ENCODE peak calls at places on chromosomes 11 and 22, in ten cellular contexts. One of them, this sample, is unnamed.
A peak's percentile ranks its signal among the peaks of the same experiment; 100 is the strongest.

GRCh38 chr11:31492320-31492913 is 17.0 kb downstream of the IMMP1L start:
- DNase-seq in CD8-positive, alpha-beta T cell: no peak
- DNase-seq in kidney: no peak
- DNase-seq in dorsolateral prefrontal cortex: no peak
- DNase-seq in RWPE1: no peak
- DNase-seq in OCI-LY7: no peak
- DNase-seq in A549: no peak
- DNase-seq in suprapubic skin: no peak
- DNase-seq in tibial nerve: no peak
- DNase-seq in adrenal gland: no peak
- DNase-seq in this sample: no peak

GRCh38 chr22:47736166-47737034 is 974.0 kb downstream of the TBC1D22A start:
- DNase-seq in CD8-positive, alpha-beta T cell: no peak
- DNase-seq in kidney: peak; percentile 35
- DNase-seq in dorsolateral prefrontal cortex: no peak
- DNase-seq in RWPE1: no peak
- DNase-seq in OCI-LY7: no peak
- DNase-seq in A549: no peak
- DNase-seq in suprapubic skin: no peak
- DNase-seq in tibial nerve: no peak
- DNase-seq in adrenal gland: no peak
- DNase-seq in this sample: no peak

GRCh38 chr22:49966716-49967332 is 6.3 kb downstream of the PIM3 start:
- DNase-seq in CD8-positive, alpha-beta T cell: peak; percentile 32
- DNase-seq in kidney: peak; percentile 89
- DNase-seq in dorsolateral prefrontal cortex: no peak
- DNase-seq in RWPE1: no peak
- DNase-seq in OCI-LY7: no peak
- DNase-seq in A549: no peak
- DNase-seq in suprapubic skin: peak; percentile 86
- DNase-seq in tibial nerve: peak; percentile 51
- DNase-seq in adrenal gland: peak; percentile 76
- DNase-seq in this sample: peak; percentile 79

GRCh38 chr22:50034126-50035081 is 21.8 kb upstream of the IL17REL start:
- DNase-seq in CD8-positive, alpha-beta T cell: no peak
- DNase-seq in kidney: peak; percentile 48
- DNase-seq in dorsolateral prefrontal cortex: no peak
- DNase-seq in RWPE1: no peak
- DNase-seq in OCI-LY7: no peak
- DNase-seq in A549: no peak
- DNase-seq in suprapubic skin: no peak
- DNase-seq in tibial nerve: no peak
- DNase-seq in adrenal gland: no peak
- DNase-seq in this sample: no peak

GRCh38 chr11:125274309-125274708 is 109.8 kb downstream of the PKNOX2 start:
- DNase-seq in CD8-positive, alpha-beta T cell: no peak
- DNase-seq in kidney: no peak
- DNase-seq in dorsolateral prefrontal cortex: no peak
- DNase-seq in RWPE1: no peak
- DNase-seq in OCI-LY7: no peak
- DNase-seq in A549: no peak
- DNase-seq in suprapubic skin: no peak
- DNase-seq in tibial nerve: no peak
- DNase-seq in adrenal gland: no peak
- DNase-seq in this sample: no peak

GRCh38 chr22:24428751-24429410 is 1.5 kb downstream of the ADORA2A start:
- DNase-seq in CD8-positive, alpha-beta T cell: no peak
- DNase-seq in kidney: peak; percentile 68
- DNase-seq in dorsolateral prefrontal cortex: no peak
- DNase-seq in RWPE1: no peak
- DNase-seq in OCI-LY7: peak; percentile 75
- DNase-seq in A549: no peak
- DNase-seq in suprapubic skin: no peak
- DNase-seq in tibial nerve: no peak
- DNase-seq in adrenal gland: no peak
- DNase-seq in this sample: no peak

GRCh38 chr11:73113426-73113825 is 28.7 kb downstream of the FCHSD2 start:
- DNase-seq in CD8-positive, alpha-beta T cell: no peak
- DNase-seq in kidney: no peak
- DNase-seq in dorsolateral prefrontal cortex: no peak
- DNase-seq in RWPE1: peak; percentile 5
- DNase-seq in OCI-LY7: no peak
- DNase-seq in A549: no peak
- DNase-seq in suprapubic skin: no peak
- DNase-seq in tibial nerve: no peak
- DNase-seq in adrenal gland: no peak
- DNase-seq in this sample: no peak

GRCh38 chr22:23856721-23857605 is 712 bp upstream of the SLC2A11 start:
- DNase-seq in CD8-positive, alpha-beta T cell: no peak
- DNase-seq in kidney: peak; percentile 78
- DNase-seq in dorsolateral prefrontal cortex: peak; percentile 64
- DNase-seq in RWPE1: no peak
- DNase-seq in OCI-LY7: peak; percentile 47
- DNase-seq in A549: no peak
- DNase-seq in suprapubic skin: no peak
- DNase-seq in tibial nerve: no peak
- DNase-seq in adrenal gland: peak; percentile 65
- DNase-seq in this sample: no peak

GRCh38 chr22:39171623-39172264 is 19.3 kb upstream of the CBX7 start:
- DNase-seq in CD8-positive, alpha-beta T cell: no peak
- DNase-seq in kidney: no peak
- DNase-seq in dorsolateral prefrontal cortex: no peak
- DNase-seq in RWPE1: no peak
- DNase-seq in OCI-LY7: peak; percentile 66
- DNase-seq in A549: no peak
- DNase-seq in suprapubic skin: peak; percentile 57
- DNase-seq in tibial nerve: no peak
- DNase-seq in adrenal gland: no peak
- DNase-seq in this sample: no peak

GRCh38 chr22:24695958-24696511 is 78.5 kb downstream of the PIWIL3 start:
- DNase-seq in CD8-positive, alpha-beta T cell: no peak
- DNase-seq in kidney: peak; percentile 85
- DNase-seq in dorsolateral prefrontal cortex: no peak
- DNase-seq in RWPE1: no peak
- DNase-seq in OCI-LY7: no peak
- DNase-seq in A549: no peak
- DNase-seq in suprapubic skin: no peak
- DNase-seq in tibial nerve: no peak
- DNase-seq in adrenal gland: no peak
- DNase-seq in this sample: no peak

GRCh38 chr11:112605093-112605666 is 344.5 kb upstream of the PLET1 start:
- DNase-seq in CD8-positive, alpha-beta T cell: no peak
- DNase-seq in kidney: no peak
- DNase-seq in dorsolateral prefrontal cortex: no peak
- DNase-seq in RWPE1: no peak
- DNase-seq in OCI-LY7: no peak
- DNase-seq in A549: no peak
- DNase-seq in suprapubic skin: no peak
- DNase-seq in tibial nerve: no peak
- DNase-seq in adrenal gland: no peak
- DNase-seq in this sample: no peak

DNA sequence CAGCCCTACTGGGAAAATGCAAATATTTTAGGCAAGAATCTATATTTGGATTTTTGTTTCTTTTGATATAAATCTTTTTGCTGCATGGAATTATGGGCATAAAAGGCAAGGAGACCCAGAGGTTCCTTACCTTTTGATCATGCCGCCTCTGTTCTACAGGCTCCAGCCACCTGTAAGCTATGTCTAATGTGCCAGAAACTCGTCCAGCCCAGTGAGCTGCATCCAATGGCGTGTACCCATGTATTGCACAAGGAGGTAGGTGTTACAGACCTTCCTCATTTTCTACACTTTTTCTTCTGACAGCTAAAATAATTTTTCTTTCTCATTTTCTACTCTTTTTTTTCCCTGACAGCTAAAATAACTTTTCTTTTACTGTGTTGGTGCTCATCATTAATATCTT is 8.2 kb upstream of the BACE1-AS start:
- DNase-seq in CD8-positive, alpha-beta T cell: no peak
- DNase-seq in kidney: no peak
- DNase-seq in dorsolateral prefrontal cortex: no peak
- DNase-seq in RWPE1: no peak
- DNase-seq in OCI-LY7: no peak
- DNase-seq in A549: no peak
- DNase-seq in suprapubic skin: no peak
- DNase-seq in tibial nerve: no peak
- DNase-seq in adrenal gland: no peak
- DNase-seq in this sample: no peak
- H3K27ac ChIP-seq in CD8-positive, alpha-beta T cell: no peak overlapping the region
- H3K27ac ChIP-seq in kidney: no peak overlapping the region
- H3K27ac ChIP-seq in dorsolateral prefrontal cortex: no peak overlapping the region
- H3K27ac ChIP-seq in RWPE1: no peak overlapping the region
- H3K27ac ChIP-seq in OCI-LY7: no peak overlapping the region
- H3K27ac ChIP-seq in A549: no peak overlapping the region
- H3K27ac ChIP-seq in suprapubic skin: no peak overlapping the region
- H3K27ac ChIP-seq in tibial nerve: no peak overlapping the region
- H3K27ac ChIP-seq in adrenal gland: no peak overlapping the region
- H3K27ac ChIP-seq in this sample: no peak overlapping the region

DNA sequence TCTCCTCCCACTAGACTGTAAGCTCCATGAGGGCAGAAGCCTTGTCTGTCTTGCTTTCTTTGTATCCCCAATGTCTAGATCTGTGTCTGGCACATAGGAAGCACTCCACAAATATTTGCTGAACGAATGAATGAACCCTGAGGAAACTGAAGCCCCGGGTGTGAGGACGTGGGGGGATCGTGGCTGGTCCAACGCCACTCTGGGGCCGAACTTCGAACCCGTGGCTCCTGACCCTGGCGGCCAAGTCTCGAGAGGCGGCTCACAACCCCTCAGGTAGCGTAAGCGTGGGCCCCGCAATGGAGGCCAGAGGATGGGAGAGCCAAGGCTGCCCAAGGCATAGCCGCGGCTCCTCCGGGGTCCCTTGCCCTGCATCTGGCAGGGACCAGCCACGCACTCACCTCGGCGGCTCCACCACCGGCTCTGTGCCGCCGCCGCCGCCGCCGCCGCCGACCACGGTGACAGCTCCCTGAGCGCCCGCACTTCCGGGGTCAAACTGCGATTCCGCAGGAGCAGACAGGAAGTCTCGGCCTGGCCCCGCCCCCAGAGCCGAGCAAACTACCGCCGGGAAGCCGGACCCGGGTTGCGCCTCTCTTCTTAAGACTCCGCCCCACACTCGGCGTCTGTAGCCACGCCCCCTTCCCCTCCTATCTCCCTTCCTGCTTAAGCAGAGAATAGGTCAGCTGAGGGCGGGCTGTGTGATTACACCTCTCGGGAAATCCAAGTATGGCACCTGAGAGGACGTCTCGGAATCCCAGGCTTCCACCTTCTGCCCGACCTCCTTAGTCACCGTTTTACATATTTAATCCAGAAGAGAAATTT is at the start of gene ASCC2:
- DNase-seq in CD8-positive, alpha-beta T cell: peak; percentile 99
- DNase-seq in kidney: peak; percentile 100
- DNase-seq in dorsolateral prefrontal cortex: peak; percentile 99
- DNase-seq in RWPE1: peak; percentile 93
- DNase-seq in OCI-LY7: peak; percentile 98
- DNase-seq in A549: peak; percentile 97
- DNase-seq in suprapubic skin: peak; percentile 100
- DNase-seq in tibial nerve: peak; percentile 99
- DNase-seq in adrenal gland: peak; percentile 100
- DNase-seq in this sample: peak; percentile 98
- TF ChIP-seq CTCF in CD8-positive, alpha-beta T cell: no peak
- TF ChIP-seq CTCF in kidney: no peak
- TF ChIP-seq CTCF in dorsolateral prefrontal cortex: no peak
- TF ChIP-seq CTCF in RWPE1: no peak
- TF ChIP-seq CTCF in OCI-LY7: no peak
- TF ChIP-seq CTCF in A549: no peak
- TF ChIP-seq CTCF in suprapubic skin: no peak
- TF ChIP-seq CTCF in tibial nerve: no peak
- TF ChIP-seq CTCF in adrenal gland: peak; percentile 52
- TF ChIP-seq CTCF in this sample: no peak

GRCh38 chr11:15910761-15911160 is 445.6 kb downstream of the SOX6 start:
- DNase-seq in CD8-positive, alpha-beta T cell: no peak
- DNase-seq in kidney: no peak
- DNase-seq in dorsolateral prefrontal cortex: no peak
- DNase-seq in RWPE1: no peak
- DNase-seq in OCI-LY7: no peak
- DNase-seq in A549: no peak
- DNase-seq in suprapubic skin: peak; percentile 16
- DNase-seq in tibial nerve: no peak
- DNase-seq in adrenal gland: no peak
- DNase-seq in this sample: no peak
- H3K27ac ChIP-seq in CD8-positive, alpha-beta T cell: no peak overlapping the region
- H3K27ac ChIP-seq in kidney: no peak overlapping the region
- H3K27ac ChIP-seq in dorsolateral prefrontal cortex: no peak overlapping the region
- H3K27ac ChIP-seq in RWPE1: no peak overlapping the region
- H3K27ac ChIP-seq in OCI-LY7: no peak overlapping the region
- H3K27ac ChIP-seq in A549: no peak overlapping the region
- H3K27ac ChIP-seq in suprapubic skin: no peak overlapping the region
- H3K27ac ChIP-seq in tibial nerve: no peak overlapping the region
- H3K27ac ChIP-seq in adrenal gland: no peak overlapping the region
- H3K27ac ChIP-seq in this sample: no peak overlapping the region

GRCh38 chr22:30001459-30001858 is 78.8 kb upstream of the HORMAD2 start:
- DNase-seq in CD8-positive, alpha-beta T cell: no peak
- DNase-seq in kidney: no peak
- DNase-seq in dorsolateral prefrontal cortex: no peak
- DNase-seq in RWPE1: no peak
- DNase-seq in OCI-LY7: no peak
- DNase-seq in A549: no peak
- DNase-seq in suprapubic skin: no peak
- DNase-seq in tibial nerve: no peak
- DNase-seq in adrenal gland: no peak
- DNase-seq in this sample: no peak

GRCh38 chr22:30000566-30000965 is 79.7 kb upstream of the HORMAD2 start:
- DNase-seq in CD8-positive, alpha-beta T cell: no peak
- DNase-seq in kidney: no peak
- DNase-seq in dorsolateral prefrontal cortex: no peak
- DNase-seq in RWPE1: no peak
- DNase-seq in OCI-LY7: no peak
- DNase-seq in A549: no peak
- DNase-seq in suprapubic skin: no peak
- DNase-seq in tibial nerve: no peak
- DNase-seq in adrenal gland: no peak
- DNase-seq in this sample: no peak

GRCh38 chr22:29997516-29997915 is 82.7 kb upstream of the HORMAD2 start:
- DNase-seq in CD8-positive, alpha-beta T cell: no peak
- DNase-seq in kidney: no peak
- DNase-seq in dorsolateral prefrontal cortex: no peak
- DNase-seq in RWPE1: no peak
- DNase-seq in OCI-LY7: no peak
- DNase-seq in A549: no peak
- DNase-seq in suprapubic skin: no peak
- DNase-seq in tibial nerve: no peak
- DNase-seq in adrenal gland: no peak
- DNase-seq in this sample: no peak

GRCh38 chr22:29994941-29995340 is 85.3 kb upstream of the HORMAD2 start:
- DNase-seq in CD8-positive, alpha-beta T cell: no peak
- DNase-seq in kidney: no peak
- DNase-seq in dorsolateral prefrontal cortex: no peak
- DNase-seq in RWPE1: no peak
- DNase-seq in OCI-LY7: no peak
- DNase-seq in A549: peak; percentile 37
- DNase-seq in suprapubic skin: no peak
- DNase-seq in tibial nerve: no peak
- DNase-seq in adrenal gland: no peak
- DNase-seq in this sample: no peak

DNA sequence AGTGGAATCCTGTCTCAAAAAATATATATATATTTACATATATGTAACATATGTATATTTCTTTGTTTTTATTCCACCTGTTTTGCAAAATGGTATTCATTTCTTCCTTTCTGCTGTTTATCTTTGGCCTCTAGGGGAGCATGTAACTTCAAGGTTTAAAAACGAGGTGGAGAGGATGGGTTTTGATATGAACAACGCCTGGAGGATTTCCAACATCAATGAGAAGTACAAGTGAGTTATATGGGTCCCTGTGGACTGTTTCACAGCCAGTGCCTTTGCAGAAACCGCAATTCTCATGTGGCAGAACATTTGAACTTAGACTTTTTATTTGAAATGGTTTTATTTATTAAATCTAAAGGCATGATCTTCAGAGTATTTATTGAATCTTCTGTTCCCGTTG is 81.6 kb upstream of the HORMAD2 start:
- DNase-seq in CD8-positive, alpha-beta T cell: no peak
- DNase-seq in kidney: no peak
- DNase-seq in dorsolateral prefrontal cortex: no peak
- DNase-seq in RWPE1: no peak
- DNase-seq in OCI-LY7: peak; percentile 26
- DNase-seq in A549: no peak
- DNase-seq in suprapubic skin: no peak
- DNase-seq in tibial nerve: no peak
- DNase-seq in adrenal gland: no peak
- DNase-seq in this sample: no peak
- TF ChIP-seq CTCF in CD8-positive, alpha-beta T cell: no peak
- TF ChIP-seq CTCF in kidney: no peak
- TF ChIP-seq CTCF in dorsolateral prefrontal cortex: no peak
- TF ChIP-seq CTCF in RWPE1: no peak
- TF ChIP-seq CTCF in OCI-LY7: peak; percentile 63
- TF ChIP-seq CTCF in A549: no peak
- TF ChIP-seq CTCF in suprapubic skin: no peak
- TF ChIP-seq CTCF in tibial nerve: no peak
- TF ChIP-seq CTCF in adrenal gland: no peak
- TF ChIP-seq CTCF in this sample: no peak

This sample was measured in coronary artery.